ENCODE peak calls at places on chromosomes 11 and 22, in nine cellular contexts. R is ovary, Z is PC-9, S is left lung, N is sigmoid colon, X is astrocyte, H is lower lobe of right lung, K is fibroblast of lung, Y is HCT116. U is an unnamed sample. For H3K4me1, the result is how much of the 10 kb centered on the place peaks cover.

GRCh38 chr11:19970944-19971343 is 189.3 kb downstream of the DBX1 start:
- DNase-seq in R (no peak), Z (no peak), S (no peak), N (no peak), X (no peak), H (no peak), K (no peak), Y (no peak), U (no peak)

GRCh38 chr11:117916956-117917355 is 12.2 kb downstream of the TMPRSS13 start:
- DNase-seq in R (no peak), Z (no peak), S (no peak), N (peak), X (no peak), H (no peak), K (no peak), Y (no peak), U (no peak)

GRCh38 chr11:33187851-33188722 is 26.8 kb upstream of the CSTF3 start:
- DNase-seq in R (no peak), Z (peak), S (no peak), N (no peak), X (no peak), H (no peak), K (no peak), Y (no peak), U (no peak)

GRCh38 chr11:122791411-122791810 is 46.9 kb upstream of the CRTAM start:
- DNase-seq in R (no peak), Z (peak), S (no peak), N (no peak), X (no peak), H (no peak), K (no peak), Y (no peak), U (no peak)

GRCh38 chr11:36346562-36347383 is 50.7 kb downstream of the PRR5L start:
- DNase-seq in R (no peak), Z (no peak), S (no peak), N (no peak), X (no peak), H (no peak), K (no peak), Y (no peak), U (no peak)

GRCh38 chr11:26493616-26494015 is 78.4 kb downstream of the MUC15 start:
- DNase-seq in R (no peak), Z (no peak), S (no peak), N (no peak), X (no peak), H (no peak), K (no peak), Y (no peak), U (no peak)

GRCh38 chr11:115207916-115208315 is 296.3 kb downstream of the CADM1 start:
- DNase-seq in R (no peak), Z (no peak), S (no peak), N (no peak), X (no peak), H (no peak), K (no peak), Y (no peak), U (no peak)

GRCh38 chr11:87173185-87174039 is 135.7 kb downstream of the TMEM135 start:
- DNase-seq in R (no peak), Z (peak), S (no peak), N (no peak), X (peak), H (no peak), K (peak), Y (peak), U (no peak)

GRCh38 chr22:26431151-26431995 is 2.3 kb downstream of the ASPHD2 start:
- DNase-seq in R (no peak), Z (no peak), S (no peak), N (no peak), X (no peak), H (no peak), K (no peak), Y (no peak), U (no peak)

GRCh38 chr22:26849575-26849974 is 192.2 kb downstream of the MIAT start:
- DNase-seq in R (no peak), Z (no peak), S (no peak), N (no peak), X (no peak), H (no peak), K (no peak), Y (no peak), U (no peak)

GRCh38 chr11:44607324-44607962 is 42.0 kb downstream of the CD82 start:
- DNase-seq in R (no peak), Z (no peak), S (no peak), N (no peak), X (peak), H (no peak), K (peak), Y (no peak), U (no peak)

GRCh38 chr11:3115321-3115720 is 49.8 kb downstream of the OSBPL5 start:
- DNase-seq in R (no peak), Z (no peak), S (no peak), N (no peak), X (no peak), H (no peak), K (no peak), Y (no peak), U (no peak)

GRCh38 chr22:33038131-33038772 is 19.9 kb downstream of the SYN3 start:
- DNase-seq in R (no peak), Z (no peak), S (no peak), N (no peak), X (no peak), H (no peak), K (no peak), Y (no peak), U (no peak)

GRCh38 chr11:134207538-134208239 is 16.1 kb downstream of the NCAPD3 start:
- DNase-seq in R (peak), Z (no peak), S (peak), N (no peak), X (no peak), H (peak), K (no peak), Y (no peak), U (no peak)

GRCh38 chr11:134346101-134346975 is 14.6 kb downstream of the GLB1L2 start:
- DNase-seq in R (no peak), Z (no peak), S (no peak), N (no peak), X (no peak), H (no peak), K (no peak), Y (no peak), U (no peak)

GRCh38 chr22:19036523-19037273 is 85.5 kb downstream of the DGCR2 start:
- DNase-seq in R (no peak), Z (no peak), S (peak), N (no peak), X (no peak), H (peak), K (no peak), Y (no peak), U (no peak)

GRCh38 chr22:33114570-33114969 is 56.4 kb upstream of the SYN3 start:
- DNase-seq in R (no peak), Z (no peak), S (no peak), N (no peak), X (no peak), H (no peak), K (no peak), Y (no peak), U (no peak)

GRCh38 chr11:24163146-24163545 is 333.7 kb upstream of the LUZP2 start:
- DNase-seq in R (no peak), Z (no peak), S (no peak), N (no peak), X (peak), H (no peak), K (peak), Y (no peak), U (no peak)

GRCh38 chr11:77113382-77114088 is 10.9 kb downstream of the OMP start:
- DNase-seq in R (peak), Z (no peak), S (peak), N (no peak), X (no peak), H (no peak), K (peak), Y (no peak), U (no peak)

GRCh38 chr22:26681395-26681821 is 24.0 kb downstream of the MIAT start:
- DNase-seq in R (no peak), Z (no peak), S (no peak), N (no peak), X (peak), H (peak), K (peak), Y (no peak), U (no peak)

GRCh38 chr22:43990044-43990443 is 34.1 kb upstream of the PARVB start:
- DNase-seq in R (no peak), Z (no peak), S (peak), N (peak), X (no peak), H (peak), K (no peak), Y (no peak), U (no peak)

GRCh38 chr11:75625970-75626691 is 42.7 kb downstream of the MAP6 start:
- DNase-seq in R (no peak), Z (no peak), S (no peak), N (no peak), X (peak), H (peak), K (peak), Y (no peak), U (no peak)

GRCh38 chr11:118895093-118896039 is 11.7 kb downstream of the CXCR5 start:
- DNase-seq in R (no peak), Z (no peak), S (peak), N (no peak), X (no peak), H (no peak), K (no peak), Y (no peak), U (peak)

GRCh38 chr11:27008811-27009535 is 15.1 kb downstream of the FIBIN start:
- DNase-seq in R (no peak), Z (no peak), S (no peak), N (no peak), X (peak), H (no peak), K (no peak), Y (no peak), U (no peak)

GRCh38 chr22:44807915-44808690 is 55.7 kb downstream of the ARHGAP8 start:
- DNase-seq in R (no peak), Z (no peak), S (peak), N (no peak), X (no peak), H (no peak), K (peak), Y (no peak), U (no peak)

GRCh38 chr11:101907826-101908225 is 7.0 kb upstream of the CEP126 start:
- DNase-seq in R (no peak), Z (no peak), S (no peak), N (no peak), X (no peak), H (no peak), K (no peak), Y (no peak), U (no peak)

GRCh38 chr22:26672590-26673468 is 15.4 kb downstream of the MIAT start:
- DNase-seq in R (peak), Z (peak), S (peak), N (peak), X (peak), H (peak), K (peak), Y (peak), U (peak)

GRCh38 chr11:76471378-76471777 is 26.6 kb downstream of the EMSY start:
- DNase-seq in R (no peak), Z (no peak), S (no peak), N (no peak), X (no peak), H (no peak), K (no peak), Y (no peak), U (no peak)

GRCh38 chr11:111272420-111272819 is 25.9 kb upstream of the POU2AF3 start:
- DNase-seq in R (no peak), Z (no peak), S (no peak), N (no peak), X (no peak), H (no peak), K (no peak), Y (no peak), U (no peak)

GRCh38 chr22:32258791-32259190 is 3.6 kb upstream of the SLC5A4 start:
- DNase-seq in R (no peak), Z (no peak), S (no peak), N (no peak), X (no peak), H (no peak), K (no peak), Y (no peak), U (no peak)

GRCh38 chr11:102473543-102473942 is 21.0 kb upstream of the TMEM123 start:
- DNase-seq in R (no peak), Z (no peak), S (no peak), N (no peak), X (no peak), H (no peak), K (no peak), Y (no peak), U (no peak)

GRCh38 chr22:40212126-40212525 is 34.4 kb downstream of the TNRC6B start:
- DNase-seq in R (no peak), Z (no peak), S (no peak), N (no peak), X (no peak), H (no peak), K (no peak), Y (no peak), U (peak)

GRCh38 chr22:40210814-40211213 is 33.1 kb downstream of the TNRC6B start:
- DNase-seq in R (no peak), Z (no peak), S (no peak), N (no peak), X (no peak), H (no peak), K (no peak), Y (no peak), U (no peak)

GRCh38 chr22:40211481-40212052 is 33.8 kb downstream of the TNRC6B start:
- DNase-seq in R (no peak), Z (no peak), S (no peak), N (no peak), X (no peak), H (peak), K (no peak), Y (no peak), U (no peak)

GRCh38 chr22:40215266-40215665 is 37.5 kb downstream of the TNRC6B start:
- DNase-seq in R (no peak), Z (no peak), S (no peak), N (no peak), X (no peak), H (peak), K (no peak), Y (no peak), U (no peak)

GRCh38 chr22:40213478-40213877 is 35.8 kb downstream of the TNRC6B start:
- DNase-seq in R (no peak), Z (no peak), S (no peak), N (no peak), X (no peak), H (no peak), K (no peak), Y (no peak), U (no peak)
- H3K4me1 ChIP-seq in R (under half), Z (under half), S (half or more), N (half or more), X (under half), H (half or more), K (under half), Y (under half), U (half or more)

GRCh38 chr11:289706-290620 is 1.0 kb downstream of the PGGHG start:
- DNase-seq in R (peak), Z (no peak), S (peak), N (peak), X (no peak), H (peak), K (no peak), Y (no peak), U (peak)
- H3K4me3 ChIP-seq in R (peak), Z (peak), S (peak), N (peak), X (no peak), H (peak), K (peak), Y (peak), U (peak)

GRCh38 chr22:29855611-29856181 is 17.6 kb upstream of the ASCC2 start:
- DNase-seq in R (no peak), Z (no peak), S (no peak), N (no peak), X (no peak), H (no peak), K (no peak), Y (no peak), U (peak)
- TF ChIP-seq CTCF in R (no peak), Z (no peak), S (no peak), N (no peak), X (no peak), H (no peak), K (no peak), Y (no peak), U (no peak)

DNA sequence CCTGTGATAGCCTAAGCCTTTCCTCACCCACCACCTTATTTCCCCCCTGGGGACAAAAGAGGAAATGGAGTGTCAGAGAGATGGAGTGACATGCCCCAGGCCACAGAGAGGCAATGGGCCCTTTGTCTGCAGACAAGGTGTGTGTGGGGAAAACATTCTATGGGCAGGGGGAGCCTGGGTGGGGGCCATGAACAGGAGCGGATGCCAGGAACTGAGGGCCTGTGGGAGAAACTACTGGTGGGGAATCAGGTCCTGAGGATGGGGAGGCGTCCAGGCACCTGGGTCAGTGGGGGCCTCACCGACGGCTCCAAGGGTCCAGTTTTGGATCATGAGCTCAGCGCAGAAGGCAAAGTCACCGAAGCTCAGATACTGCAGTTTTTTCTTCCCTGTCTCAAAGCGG is 3.0 kb downstream of the FIBP start:
- DNase-seq in R (no peak), Z (no peak), S (peak), N (no peak), X (no peak), H (peak), K (no peak), Y (no peak), U (no peak)
- H3K4me1 ChIP-seq in R (under half), Z (under half), S (under half), N (under half), X (under half), H (under half), K (under half), Y (under half), U (under half)

GRCh38 chr11:94134651-94135512 is 6.2 kb downstream of the PANX1 start:
- DNase-seq in R (peak), Z (peak), S (peak), N (peak), X (peak), H (no peak), K (peak), Y (no peak), U (peak)
- H3K4me3 ChIP-seq in R (no peak), Z (peak), S (no peak), N (no peak), X (peak), H (no peak), K (peak), Y (no peak), U (no peak)

DNA sequence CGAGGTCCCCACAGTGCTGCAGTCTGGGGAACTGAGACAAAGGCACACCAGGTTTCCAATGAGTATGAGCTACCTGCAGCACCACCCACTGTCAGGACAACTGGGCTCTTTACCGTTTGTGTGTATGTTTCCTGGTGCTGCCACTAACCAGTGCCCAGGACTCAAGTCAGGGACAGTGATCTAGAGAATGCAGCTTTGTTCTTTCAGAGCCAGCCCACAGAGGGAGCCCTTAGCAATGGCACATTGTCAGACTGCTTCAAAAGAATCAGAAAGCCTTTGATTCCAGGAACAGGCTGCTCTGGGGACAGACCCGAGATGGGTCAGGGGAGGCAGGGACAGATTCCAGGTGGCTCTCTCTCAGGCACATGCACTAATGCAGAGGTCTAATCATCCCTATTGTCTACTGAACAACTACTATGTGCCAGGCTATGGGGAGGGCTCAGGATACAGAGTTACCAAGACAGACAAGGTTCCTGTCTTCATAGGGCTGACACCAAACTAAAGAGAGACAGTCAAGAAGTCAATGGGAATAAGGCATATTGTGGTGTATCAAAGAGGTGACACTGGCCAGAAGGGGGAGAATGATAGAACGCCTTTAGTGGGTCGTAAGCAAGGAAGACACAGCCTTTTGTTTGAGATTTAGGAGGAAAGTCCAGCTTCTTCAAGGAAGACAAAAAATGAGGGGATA is 103.7 kb downstream of the VPREB1 start:
- DNase-seq in R (no peak), Z (no peak), S (no peak), N (no peak), X (no peak), H (no peak), K (no peak), Y (peak), U (no peak)
- TF ChIP-seq CTCF in R (no peak), Z (no peak), S (no peak), N (no peak), X (no peak), H (no peak), K (no peak), Y (peak), U (no peak)

DNA sequence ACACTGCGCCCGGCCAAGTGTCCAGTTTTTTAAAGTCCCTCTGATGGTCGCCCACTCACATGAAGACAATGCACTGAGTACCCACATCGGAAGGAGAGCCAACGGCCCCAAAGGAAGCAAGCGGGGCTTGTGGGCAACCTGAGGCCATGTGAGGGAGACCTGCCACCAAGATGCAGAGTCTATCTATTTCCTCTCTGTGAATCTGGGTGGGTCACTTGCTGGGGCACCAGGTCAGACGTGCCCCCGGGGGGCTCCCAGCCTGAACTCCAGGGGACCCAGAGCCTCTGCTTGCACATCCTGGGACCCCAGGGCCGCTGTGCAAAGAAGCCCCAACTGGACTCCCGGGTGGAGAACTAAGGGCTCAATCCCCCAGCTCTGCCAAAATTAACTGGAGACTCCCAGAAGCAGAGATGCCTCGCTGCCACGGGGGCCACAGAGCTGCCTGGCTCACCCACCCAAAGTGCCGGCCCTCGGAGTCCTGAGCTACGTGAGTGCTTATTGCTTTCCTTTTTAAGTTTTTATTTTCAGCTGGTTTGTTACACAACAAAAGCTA is 106.4 kb downstream of the BRD1 start:
- DNase-seq in R (no peak), Z (no peak), S (no peak), N (no peak), X (no peak), H (no peak), K (no peak), Y (no peak), U (no peak)
- H3K4me1 ChIP-seq in R (under half), Z (under half), S (under half), N (under half), X (under half), H (under half), K (under half), Y (under half), U (under half)

GRCh38 chr22:38971202-38971601 is 10.9 kb upstream of the APOBEC3B start:
- DNase-seq in R (no peak), Z (no peak), S (no peak), N (no peak), X (no peak), H (no peak), K (no peak), Y (no peak), U (no peak)

GRCh38 chr22:38974170-38974825 is 7.8 kb upstream of the APOBEC3B start:
- DNase-seq in R (no peak), Z (no peak), S (no peak), N (no peak), X (no peak), H (no peak), K (no peak), Y (no peak), U (no peak)

GRCh38 chr22:38970548-38970947 is 11.6 kb upstream of the APOBEC3B start:
- DNase-seq in R (no peak), Z (no peak), S (no peak), N (no peak), X (no peak), H (no peak), K (no peak), Y (no peak), U (no peak)

GRCh38 chr22:38974826-38975175 is 7.3 kb upstream of the APOBEC3B start:
- DNase-seq in R (no peak), Z (no peak), S (no peak), N (no peak), X (no peak), H (no peak), K (no peak), Y (no peak), U (no peak)

GRCh38 chr22:38973289-38974169 is 8.6 kb upstream of the APOBEC3B start:
- DNase-seq in R (peak), Z (no peak), S (no peak), N (no peak), X (peak), H (no peak), K (peak), Y (no peak), U (no peak)
- H3K4me3 ChIP-seq in R (no peak), Z (no peak), S (no peak), N (no peak), X (no peak), H (no peak), K (no peak), Y (no peak), U (no peak)

GRCh38 chr11:64000740-64001514 is 14.7 kb downstream of the OTUB1 start:
- DNase-seq in R (peak), Z (no peak), S (no peak), N (no peak), X (no peak), H (peak), K (no peak), Y (no peak), U (no peak)
- TF ChIP-seq CTCF in R (peak), Z (no peak), S (no peak), N (peak), X (no peak), H (peak), K (no peak), Y (no peak), U (no peak)

U was measured in heart right ventricle.